ENCODE peak calls at places on chromosomes 7 and 10, in six cellular contexts. One of them, this sample, is unnamed. For H3K36me3, the result is how much of the 10 kb centered on the place peaks cover.

GRCh38 chr10:104267721-104268690 is 978 bp upstream of the GSTO2 start:
- DNase-seq in WERI-Rb-1: no peak
- DNase-seq in right lobe of liver: no peak
- DNase-seq in CD8-positive, alpha-beta memory T cell: no peak
- DNase-seq in mesenchymal stem cell: no peak
- DNase-seq in heart left ventricle: no peak
- DNase-seq in this sample: no peak

GRCh38 chr7:77690289-77690688 is 6.0 kb upstream of the RSBN1L start:
- DNase-seq in WERI-Rb-1: no peak
- DNase-seq in right lobe of liver: no peak
- DNase-seq in CD8-positive, alpha-beta memory T cell: no peak
- DNase-seq in mesenchymal stem cell: peak
- DNase-seq in heart left ventricle: no peak
- DNase-seq in this sample: no peak

GRCh38 chr10:17416442-17417211 is 37.8 kb downstream of the ST8SIA6 start:
- DNase-seq in WERI-Rb-1: no peak
- DNase-seq in right lobe of liver: no peak
- DNase-seq in CD8-positive, alpha-beta memory T cell: no peak
- DNase-seq in mesenchymal stem cell: no peak
- DNase-seq in heart left ventricle: no peak
- DNase-seq in this sample: no peak

GRCh38 chr7:121329460-121330052 is 756 bp downstream of the WNT16 start:
- DNase-seq in WERI-Rb-1: peak
- DNase-seq in right lobe of liver: no peak
- DNase-seq in CD8-positive, alpha-beta memory T cell: no peak
- DNase-seq in mesenchymal stem cell: no peak
- DNase-seq in heart left ventricle: no peak
- DNase-seq in this sample: no peak

GRCh38 chr7:146478975-146479492 is 362.4 kb downstream of the CNTNAP2 start:
- DNase-seq in WERI-Rb-1: no peak
- DNase-seq in right lobe of liver: no peak
- DNase-seq in CD8-positive, alpha-beta memory T cell: no peak
- DNase-seq in mesenchymal stem cell: no peak
- DNase-seq in heart left ventricle: no peak
- DNase-seq in this sample: no peak

GRCh38 chr7:727104-727805 is at the start of gene PRKAR1B:
- DNase-seq in WERI-Rb-1: peak
- DNase-seq in right lobe of liver: peak
- DNase-seq in CD8-positive, alpha-beta memory T cell: no peak
- DNase-seq in mesenchymal stem cell: no peak
- DNase-seq in heart left ventricle: no peak
- DNase-seq in this sample: peak

GRCh38 chr10:115898242-115898641 is 374.8 kb downstream of the GFRA1 start:
- DNase-seq in WERI-Rb-1: no peak
- DNase-seq in right lobe of liver: no peak
- DNase-seq in CD8-positive, alpha-beta memory T cell: no peak
- DNase-seq in mesenchymal stem cell: no peak
- DNase-seq in heart left ventricle: no peak
- DNase-seq in this sample: no peak

GRCh38 chr10:127882391-127882790 is 10.3 kb downstream of the CLRN3 start:
- DNase-seq in WERI-Rb-1: no peak
- DNase-seq in right lobe of liver: no peak
- DNase-seq in CD8-positive, alpha-beta memory T cell: no peak
- DNase-seq in mesenchymal stem cell: no peak
- DNase-seq in heart left ventricle: no peak
- DNase-seq in this sample: no peak

GRCh38 chr7:120993575-120994191 is 5.2 kb downstream of the CPED1 start:
- DNase-seq in WERI-Rb-1: no peak
- DNase-seq in right lobe of liver: no peak
- DNase-seq in CD8-positive, alpha-beta memory T cell: no peak
- DNase-seq in mesenchymal stem cell: no peak
- DNase-seq in heart left ventricle: no peak
- DNase-seq in this sample: no peak

GRCh38 chr10:48634198-48634983 is 29.5 kb upstream of the ARHGAP22 start:
- DNase-seq in WERI-Rb-1: no peak
- DNase-seq in right lobe of liver: no peak
- DNase-seq in CD8-positive, alpha-beta memory T cell: no peak
- DNase-seq in mesenchymal stem cell: peak
- DNase-seq in heart left ventricle: peak
- DNase-seq in this sample: peak

GRCh38 chr10:22682237-22683192 is 31.9 kb downstream of the PIP4K2A start:
- DNase-seq in WERI-Rb-1: no peak
- DNase-seq in right lobe of liver: no peak
- DNase-seq in CD8-positive, alpha-beta memory T cell: peak
- DNase-seq in mesenchymal stem cell: peak
- DNase-seq in heart left ventricle: no peak
- DNase-seq in this sample: peak

GRCh38 chr10:48227213-48227612 is 47.3 kb downstream of the FRMPD2 start:
- DNase-seq in WERI-Rb-1: no peak
- DNase-seq in right lobe of liver: no peak
- DNase-seq in CD8-positive, alpha-beta memory T cell: no peak
- DNase-seq in mesenchymal stem cell: no peak
- DNase-seq in heart left ventricle: no peak
- DNase-seq in this sample: no peak

GRCh38 chr10:86642499-86642898 is 11.8 kb upstream of the OPN4 start:
- DNase-seq in WERI-Rb-1: no peak
- DNase-seq in right lobe of liver: no peak
- DNase-seq in CD8-positive, alpha-beta memory T cell: no peak
- DNase-seq in mesenchymal stem cell: peak
- DNase-seq in heart left ventricle: no peak
- DNase-seq in this sample: no peak

GRCh38 chr10:8768854-8769253 is 714.4 kb downstream of the GATA3 start:
- DNase-seq in WERI-Rb-1: no peak
- DNase-seq in right lobe of liver: no peak
- DNase-seq in CD8-positive, alpha-beta memory T cell: no peak
- DNase-seq in mesenchymal stem cell: no peak
- DNase-seq in heart left ventricle: no peak
- DNase-seq in this sample: no peak

GRCh38 chr10:99779335-99779734 is 3.1 kb upstream of the ABCC2 start:
- DNase-seq in WERI-Rb-1: no peak
- DNase-seq in right lobe of liver: no peak
- DNase-seq in CD8-positive, alpha-beta memory T cell: no peak
- DNase-seq in mesenchymal stem cell: peak
- DNase-seq in heart left ventricle: no peak
- DNase-seq in this sample: no peak

GRCh38 chr10:122464575-122464974 is 3.2 kb downstream of the HTRA1 start:
- DNase-seq in WERI-Rb-1: no peak
- DNase-seq in right lobe of liver: no peak
- DNase-seq in CD8-positive, alpha-beta memory T cell: no peak
- DNase-seq in mesenchymal stem cell: no peak
- DNase-seq in heart left ventricle: peak
- DNase-seq in this sample: no peak

GRCh38 chr10:98411768-98412167 is 3.2 kb downstream of the PYROXD2 start:
- DNase-seq in WERI-Rb-1: no peak
- DNase-seq in right lobe of liver: no peak
- DNase-seq in CD8-positive, alpha-beta memory T cell: no peak
- DNase-seq in mesenchymal stem cell: peak
- DNase-seq in heart left ventricle: no peak
- DNase-seq in this sample: no peak

GRCh38 chr10:121648078-121648477 is 49.8 kb upstream of the FGFR2 start:
- DNase-seq in WERI-Rb-1: no peak
- DNase-seq in right lobe of liver: no peak
- DNase-seq in CD8-positive, alpha-beta memory T cell: no peak
- DNase-seq in mesenchymal stem cell: no peak
- DNase-seq in heart left ventricle: no peak
- DNase-seq in this sample: no peak

GRCh38 chr10:88794731-88795130 is 7.8 kb upstream of the LIPM start:
- DNase-seq in WERI-Rb-1: no peak
- DNase-seq in right lobe of liver: no peak
- DNase-seq in CD8-positive, alpha-beta memory T cell: no peak
- DNase-seq in mesenchymal stem cell: no peak
- DNase-seq in heart left ventricle: no peak
- DNase-seq in this sample: no peak

GRCh38 chr7:5690931-5691461 is 90.5 kb downstream of the RNF216 start:
- DNase-seq in WERI-Rb-1: no peak
- DNase-seq in right lobe of liver: no peak
- DNase-seq in CD8-positive, alpha-beta memory T cell: no peak
- DNase-seq in mesenchymal stem cell: peak
- DNase-seq in heart left ventricle: peak
- DNase-seq in this sample: no peak

GRCh38 chr7:27164381-27165088 is 802 bp downstream of the HOXA9 start:
- DNase-seq in WERI-Rb-1: no peak
- DNase-seq in right lobe of liver: no peak
- DNase-seq in CD8-positive, alpha-beta memory T cell: no peak
- DNase-seq in mesenchymal stem cell: peak
- DNase-seq in heart left ventricle: no peak
- DNase-seq in this sample: no peak

GRCh38 chr10:7230956-7231355 is 179.9 kb downstream of the SFMBT2 start:
- DNase-seq in WERI-Rb-1: no peak
- DNase-seq in right lobe of liver: no peak
- DNase-seq in CD8-positive, alpha-beta memory T cell: no peak
- DNase-seq in mesenchymal stem cell: peak
- DNase-seq in heart left ventricle: no peak
- DNase-seq in this sample: no peak

GRCh38 chr7:133186060-133186459 is 66.8 kb upstream of the EXOC4 start:
- DNase-seq in WERI-Rb-1: no peak
- DNase-seq in right lobe of liver: no peak
- DNase-seq in CD8-positive, alpha-beta memory T cell: no peak
- DNase-seq in mesenchymal stem cell: no peak
- DNase-seq in heart left ventricle: no peak
- DNase-seq in this sample: no peak

GRCh38 chr7:63044721-63045120 is 953.9 kb upstream of the ZNF722 start:
- DNase-seq in WERI-Rb-1: no peak
- DNase-seq in right lobe of liver: no peak
- DNase-seq in CD8-positive, alpha-beta memory T cell: no peak
- DNase-seq in mesenchymal stem cell: no peak
- DNase-seq in heart left ventricle: no peak
- DNase-seq in this sample: no peak

GRCh38 chr7:257647-257992 is 32.4 kb upstream of the FOXL3 start:
- DNase-seq in WERI-Rb-1: no peak
- DNase-seq in right lobe of liver: no peak
- DNase-seq in CD8-positive, alpha-beta memory T cell: no peak
- DNase-seq in mesenchymal stem cell: no peak
- DNase-seq in heart left ventricle: no peak
- DNase-seq in this sample: no peak

GRCh38 chr7:142873281-142873784 is 12.2 kb downstream of the TRPV6 start:
- DNase-seq in WERI-Rb-1: peak
- DNase-seq in right lobe of liver: peak
- DNase-seq in CD8-positive, alpha-beta memory T cell: no peak
- DNase-seq in mesenchymal stem cell: no peak
- DNase-seq in heart left ventricle: no peak
- DNase-seq in this sample: no peak

DNA sequence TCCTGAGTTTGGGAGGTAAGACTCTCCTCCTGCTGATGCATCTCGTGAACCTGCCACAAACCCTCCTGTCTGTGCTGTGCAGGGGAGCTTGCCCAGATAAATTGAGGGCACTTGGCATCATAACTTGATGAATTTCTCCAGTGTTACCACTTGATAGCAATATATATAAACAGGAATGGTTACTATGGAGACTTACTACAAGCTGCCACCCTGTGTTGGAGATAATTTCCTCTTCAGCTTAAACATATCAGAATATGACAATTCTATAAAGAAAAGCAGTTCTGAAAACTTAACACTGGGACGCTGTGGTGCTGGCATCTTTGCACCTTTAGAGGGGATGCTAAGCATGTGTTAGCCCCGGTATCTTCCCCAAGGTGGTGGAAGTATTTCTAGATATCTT is 14.9 kb downstream of the PFKFB3 start:
- DNase-seq in WERI-Rb-1: no peak
- DNase-seq in right lobe of liver: no peak
- DNase-seq in CD8-positive, alpha-beta memory T cell: no peak
- DNase-seq in mesenchymal stem cell: no peak
- DNase-seq in heart left ventricle: no peak
- DNase-seq in this sample: no peak
- H3K36me3 ChIP-seq in WERI-Rb-1: under half
- H3K36me3 ChIP-seq in right lobe of liver: under half
- H3K36me3 ChIP-seq in CD8-positive, alpha-beta memory T cell: under half
- H3K36me3 ChIP-seq in mesenchymal stem cell: half or more
- H3K36me3 ChIP-seq in heart left ventricle: half or more
- H3K36me3 ChIP-seq in this sample: half or more

GRCh38 chr10:11927746-11928145 is 104.6 kb downstream of the PROSER2 start:
- DNase-seq in WERI-Rb-1: no peak
- DNase-seq in right lobe of liver: no peak
- DNase-seq in CD8-positive, alpha-beta memory T cell: no peak
- DNase-seq in mesenchymal stem cell: no peak
- DNase-seq in heart left ventricle: no peak
- DNase-seq in this sample: no peak
- H3K36me3 ChIP-seq in WERI-Rb-1: under half
- H3K36me3 ChIP-seq in right lobe of liver: under half
- H3K36me3 ChIP-seq in CD8-positive, alpha-beta memory T cell: under half
- H3K36me3 ChIP-seq in mesenchymal stem cell: under half
- H3K36me3 ChIP-seq in heart left ventricle: half or more
- H3K36me3 ChIP-seq in this sample: half or more

GRCh38 chr7:104174798-104175197 is 33.0 kb downstream of the ORC5 start:
- DNase-seq in WERI-Rb-1: no peak
- DNase-seq in right lobe of liver: no peak
- DNase-seq in CD8-positive, alpha-beta memory T cell: no peak
- DNase-seq in mesenchymal stem cell: no peak
- DNase-seq in heart left ventricle: no peak
- DNase-seq in this sample: no peak
- H3K36me3 ChIP-seq in WERI-Rb-1: under half
- H3K36me3 ChIP-seq in right lobe of liver: under half
- H3K36me3 ChIP-seq in CD8-positive, alpha-beta memory T cell: under half
- H3K36me3 ChIP-seq in mesenchymal stem cell: under half
- H3K36me3 ChIP-seq in heart left ventricle: under half
- H3K36me3 ChIP-seq in this sample: under half

GRCh38 chr10:125020386-125020785 is 78.5 kb downstream of the ZRANB1 start:
- DNase-seq in WERI-Rb-1: no peak
- DNase-seq in right lobe of liver: no peak
- DNase-seq in CD8-positive, alpha-beta memory T cell: no peak
- DNase-seq in mesenchymal stem cell: no peak
- DNase-seq in heart left ventricle: no peak
- DNase-seq in this sample: no peak

GRCh38 chr10:125023269-125023668 is 81.3 kb downstream of the ZRANB1 start:
- DNase-seq in WERI-Rb-1: peak
- DNase-seq in right lobe of liver: no peak
- DNase-seq in CD8-positive, alpha-beta memory T cell: no peak
- DNase-seq in mesenchymal stem cell: no peak
- DNase-seq in heart left ventricle: peak
- DNase-seq in this sample: no peak

GRCh38 chr10:125022671-125023070 is 80.7 kb downstream of the ZRANB1 start:
- DNase-seq in WERI-Rb-1: no peak
- DNase-seq in right lobe of liver: no peak
- DNase-seq in CD8-positive, alpha-beta memory T cell: no peak
- DNase-seq in mesenchymal stem cell: no peak
- DNase-seq in heart left ventricle: peak
- DNase-seq in this sample: no peak

GRCh38 chr10:125020871-125021270 is 78.9 kb downstream of the ZRANB1 start:
- DNase-seq in WERI-Rb-1: no peak
- DNase-seq in right lobe of liver: no peak
- DNase-seq in CD8-positive, alpha-beta memory T cell: no peak
- DNase-seq in mesenchymal stem cell: no peak
- DNase-seq in heart left ventricle: no peak
- DNase-seq in this sample: no peak

DNA sequence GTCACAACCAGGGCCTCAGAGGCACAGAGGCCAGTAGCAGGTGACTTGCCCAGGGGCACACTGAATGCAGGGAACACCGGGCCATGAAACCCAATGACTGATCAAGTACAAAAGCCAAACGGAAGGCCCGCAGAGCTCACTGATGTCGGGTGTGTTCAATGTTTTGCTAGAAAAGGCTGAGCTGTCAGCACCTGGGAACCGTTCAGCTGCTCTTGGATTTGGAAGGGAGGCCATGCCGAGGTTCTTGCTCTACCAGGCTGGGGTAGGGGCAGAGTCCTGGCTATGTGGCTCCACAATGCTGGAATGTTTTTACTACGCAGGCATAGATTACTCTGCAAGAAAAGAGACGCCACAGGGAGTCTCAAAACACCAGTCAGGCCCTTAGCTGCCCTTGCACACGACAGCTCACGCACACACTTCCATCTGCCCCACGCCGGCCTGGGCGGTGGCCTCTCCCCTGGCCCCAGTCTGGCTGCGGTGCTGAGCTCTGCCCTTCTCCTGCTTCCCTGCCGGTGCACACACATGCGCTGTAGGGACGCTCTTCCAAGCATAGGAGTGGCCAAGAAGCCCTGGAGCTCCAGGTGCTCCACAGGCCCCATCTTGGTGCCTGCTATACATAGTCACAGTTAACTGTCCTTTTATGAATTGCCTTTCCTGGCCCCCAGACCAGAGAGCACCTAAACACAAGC is 79.9 kb downstream of the ZRANB1 start:
- DNase-seq in WERI-Rb-1: peak
- DNase-seq in right lobe of liver: no peak
- DNase-seq in CD8-positive, alpha-beta memory T cell: no peak
- DNase-seq in mesenchymal stem cell: no peak
- DNase-seq in heart left ventricle: no peak
- DNase-seq in this sample: no peak
- H3K36me3 ChIP-seq in WERI-Rb-1: under half
- H3K36me3 ChIP-seq in right lobe of liver: under half
- H3K36me3 ChIP-seq in CD8-positive, alpha-beta memory T cell: under half
- H3K36me3 ChIP-seq in mesenchymal stem cell: half or more
- H3K36me3 ChIP-seq in heart left ventricle: under half
- H3K36me3 ChIP-seq in this sample: under half